ENCODE peak calls at places on chromosomes 3 and 15, in five cellular contexts. R, Z, C, P and J are unnamed samples.

GRCh38 chr15:96242761-96243160 is 87.7 kb upstream of the NR2F2 start:
- DNase-seq in C (no peak), Z (no peak), R (no peak), P (no peak), J (no peak)

GRCh38 chr15:52415628-52416027 is 113.1 kb downstream of the MYO5A start:
- DNase-seq in Z (no peak), R (no peak), P (no peak), C (no peak), J (no peak)

GRCh38 chr15:73325191-73325980 is 43.4 kb downstream of the HCN4 start:
- DNase-seq in R (peak; percentile 25), P (no peak), Z (no peak), C (no peak), J (no peak)

GRCh38 chr3:110495201-110495927 is 576.3 kb upstream of the NECTIN3 start:
- DNase-seq in P (no peak), C (no peak), Z (no peak), R (peak; percentile 17), J (no peak)

GRCh38 chr3:139119331-139120025 is 74.8 kb upstream of the PRR23C start:
- DNase-seq in R (no peak), P (no peak), C (peak; percentile 14), Z (peak; percentile 24), J (no peak)

GRCh38 chr15:57340673-57341259 is 35.5 kb upstream of the CGNL1 start:
- DNase-seq in P (peak; percentile 55), Z (no peak), R (peak; percentile 76), C (peak; percentile 51), J (peak; percentile 73)

GRCh38 chr15:69303337-69304175 is 4.8 kb downstream of the PAQR5 start:
- DNase-seq in R (peak; percentile 58), Z (no peak), P (no peak), C (no peak), J (peak; percentile 17)

GRCh38 chr3:17945018-17945798 is 202.8 kb upstream of the TBC1D5 start:
- DNase-seq in P (no peak), Z (no peak), R (no peak), C (no peak), J (no peak)

GRCh38 chr15:82040395-82040794 is 5.4 kb downstream of the MEX3B start:
- DNase-seq in R (no peak), P (no peak), Z (no peak), C (no peak), J (no peak)

GRCh38 chr3:189841474-189842205 is 210.5 kb downstream of the TP63 start:
- DNase-seq in C (no peak), R (peak; percentile 22), Z (no peak), P (no peak), J (no peak)

GRCh38 chr15:91572110-91572509 is 281.4 kb upstream of the SLCO3A1 start:
- DNase-seq in R (peak; percentile 77), P (peak; percentile 38), C (no peak), Z (no peak), J (no peak)

GRCh38 chr3:18217512-18218174 is 207.5 kb downstream of the SATB1 start:
- DNase-seq in Z (no peak), R (no peak), P (no peak), C (no peak), J (no peak)

GRCh38 chr15:64249406-64249805 is 86.6 kb upstream of the PPIB start:
- DNase-seq in P (no peak), R (peak; percentile 25), Z (no peak), C (no peak), J (no peak)

GRCh38 chr15:40379853-40380252 is 2.7 kb upstream of the KNSTRN start:
- DNase-seq in R (peak; percentile 77), Z (no peak), P (no peak), C (peak; percentile 64), J (no peak)

GRCh38 chr3:27356976-27357375 is 12.2 kb downstream of the NEK10 start:
- DNase-seq in R (no peak), C (no peak), P (no peak), Z (no peak), J (no peak)

GRCh38 chr3:64255941-64256340 is 30.7 kb upstream of the PRICKLE2 start:
- DNase-seq in C (no peak), Z (no peak), P (no peak), R (no peak), J (no peak)

GRCh38 chr15:40937762-40938529 is 8.8 kb downstream of the DLL4 start:
- DNase-seq in P (no peak), C (no peak), Z (no peak), R (peak; percentile 85), J (no peak)

GRCh38 chr15:31379042-31379441 is 52.4 kb downstream of the KLF13 start:
- DNase-seq in R (no peak), Z (no peak), P (no peak), C (no peak), J (no peak)

GRCh38 chr15:40063563-40064011 is 24.6 kb upstream of the SRP14 start:
- DNase-seq in Z (no peak), R (peak; percentile 43), C (no peak), P (no peak), J (no peak)

GRCh38 chr3:187880438-187880837 is 135.2 kb upstream of the BCL6 start:
- DNase-seq in C (no peak), P (no peak), Z (no peak), R (no peak), J (no peak)

GRCh38 chr3:128316456-128316855 is 150.2 kb downstream of the DNAJB8 start:
- DNase-seq in Z (peak; percentile 40), C (peak; percentile 31), P (peak; percentile 65), R (no peak), J (no peak)

GRCh38 chr3:184786271-184787010 is 25.5 kb upstream of the VPS8 start:
- DNase-seq in P (peak; percentile 62), C (peak; percentile 55), R (no peak), Z (no peak), J (no peak)

GRCh38 chr3:11770105-11770476 is 76.6 kb downstream of the TAMM41 start:
- DNase-seq in P (no peak), R (no peak), C (no peak), Z (peak; percentile 65), J (no peak)

GRCh38 chr15:93217343-93217742 is 128.3 kb upstream of the RGMA start:
- DNase-seq in C (no peak), P (no peak), Z (peak; percentile 19), R (no peak), J (no peak)

GRCh38 chr3:104825116-104825515 is 541.6 kb upstream of the ALCAM start:
- DNase-seq in C (no peak), Z (peak; percentile 51), P (no peak), R (no peak), J (no peak)

GRCh38 chr3:123755085-123755484 is 129.0 kb downstream of the MYLK start:
- DNase-seq in C (no peak), R (peak; percentile 94), Z (peak; percentile 31), P (no peak), J (no peak)

GRCh38 chr15:50906954-50907865 is 1.3 kb upstream of the AP4E1 start:
- DNase-seq in Z (no peak), P (no peak), C (no peak), R (peak; percentile 29), J (peak; percentile 57)

GRCh38 chr15:74725241-74725774 is at the start of gene CYP1A1:
- DNase-seq in R (no peak), C (no peak), P (no peak), Z (peak; percentile 68), J (no peak)

GRCh38 chr3:40920041-40920440 is 279.3 kb upstream of the CTNNB1 start:
- DNase-seq in P (no peak), R (no peak), Z (no peak), C (no peak), J (no peak)

GRCh38 chr3:71425491-71426071 is 157.9 kb downstream of the FOXP1 start:
- DNase-seq in R (no peak), C (no peak), Z (no peak), P (no peak), J (no peak)

GRCh38 chr15:89776274-89777072 is at the start of gene MESP2:
- DNase-seq in P (peak; percentile 88), Z (peak; percentile 90), R (peak; percentile 90), C (peak; percentile 76), J (peak; percentile 89)

DNA sequence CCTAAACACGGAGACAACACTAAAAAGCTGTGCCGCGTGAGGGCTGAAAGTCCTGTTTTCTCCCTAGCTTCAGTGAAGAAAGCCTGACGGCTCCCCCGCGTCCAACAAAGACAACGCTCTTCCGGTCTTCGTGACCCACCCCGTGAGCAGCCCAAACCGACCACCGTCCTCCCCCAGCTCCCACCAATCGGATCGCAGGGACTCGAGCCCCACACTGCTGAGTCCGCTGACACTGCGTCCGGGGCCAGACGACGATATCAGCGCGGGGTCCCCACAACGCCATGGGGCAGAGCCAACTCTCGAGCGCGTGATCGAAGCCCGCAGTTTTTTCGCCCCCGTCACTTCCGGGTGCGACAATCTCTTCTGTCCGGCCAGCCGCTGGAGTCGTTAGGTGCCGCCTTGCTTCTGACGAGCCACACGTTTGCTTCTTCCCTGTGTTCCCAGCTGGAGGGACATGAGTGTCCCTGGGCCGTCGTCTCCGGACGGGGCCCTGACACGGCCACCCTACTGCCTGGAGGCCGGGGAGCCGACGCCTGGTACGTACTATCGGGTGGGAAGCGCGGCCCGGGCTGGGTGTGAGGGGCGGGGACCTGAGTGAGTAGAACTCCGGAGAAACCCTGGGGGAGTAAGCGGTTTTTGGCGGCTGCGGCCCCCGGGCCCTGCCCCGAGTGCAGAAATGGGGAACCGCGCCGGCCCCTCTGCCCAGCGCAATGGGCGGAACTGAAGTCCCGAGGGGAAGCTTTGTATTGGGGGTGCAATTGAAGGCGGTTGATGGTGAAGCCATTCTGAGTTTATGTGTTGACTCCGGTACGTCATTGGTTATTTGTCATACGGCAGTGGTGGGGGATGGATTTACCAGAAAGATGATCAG is at the start of gene BLOC1S6:
- DNase-seq in C (peak; percentile 89), R (peak; percentile 90), P (peak; percentile 93), Z (peak; percentile 94), J (peak; percentile 97)
- TF ChIP-seq POLR2A in C (no peak), R (peak; percentile 72), P (peak; percentile 67), Z (peak; percentile 97), J (peak; percentile 95)

GRCh38 chr3:42490243-42490642 is 12.2 kb upstream of the VIPR1 start:
- DNase-seq in C (no peak), P (no peak), R (peak; percentile 62), Z (peak; percentile 43), J (no peak)
- TF ChIP-seq POLR2A in C (no peak), P (no peak), R (no peak), Z (no peak), J (no peak)

GRCh38 chr3:185824051-185824466 is 783 bp downstream of the IGF2BP2 start:
- DNase-seq in Z (peak; percentile 60), R (no peak), C (no peak), P (peak; percentile 45), J (peak; percentile 64)

GRCh38 chr3:185822221-185822956 is 2.5 kb downstream of the IGF2BP2 start:
- DNase-seq in Z (no peak), C (no peak), P (no peak), R (no peak), J (peak; percentile 64)

GRCh38 chr3:185824467-185825378 is at the start of gene IGF2BP2:
- DNase-seq in Z (peak; percentile 79), P (peak; percentile 76), R (peak; percentile 70), C (peak; percentile 45), J (peak; percentile 93)

GRCh38 chr3:185822957-185823279 is 1.9 kb downstream of the IGF2BP2 start:
- DNase-seq in Z (no peak), P (no peak), C (no peak), R (no peak), J (no peak)

GRCh38 chr3:185823280-185824044 is 1.4 kb downstream of the IGF2BP2 start:
- DNase-seq in C (peak; percentile 20), R (no peak), P (peak; percentile 58), Z (peak; percentile 69), J (peak; percentile 85)
- TF ChIP-seq POLR2A in C (no peak), R (no peak), P (no peak), Z (peak; percentile 20), J (no peak)

GRCh38 chr15:68277605-68278344 is at the start of gene FEM1B:
- DNase-seq in R (peak; percentile 98), C (peak; percentile 88), Z (peak; percentile 92), P (peak; percentile 93), J (peak; percentile 97)
- TF ChIP-seq POLR2A in R (peak; percentile 67), C (no peak), Z (peak; percentile 54), P (peak; percentile 63), J (peak; percentile 81)